ENCODE peak calls at places on chromosomes 7 and 10, in five cellular contexts. S is fibroblast of the aortic adventitia, T is AG10803, W is GM10248, Q is left lung. Z is an unnamed sample.

GRCh38 chr10:6204341-6205191 is 1.8 kb downstream of the PFKFB3 start:
- DNase-seq in S (peak; percentile 86), T (peak; percentile 79), W (no peak), Q (peak; percentile 88), Z (peak; percentile 73)

GRCh38 chr10:83871486-83872081 is 267.7 kb upstream of the GHITM start:
- DNase-seq in S (peak; percentile 40), T (peak; percentile 51), W (peak; percentile 71), Q (peak; percentile 82), Z (peak; percentile 42)

GRCh38 chr7:92872701-92873100 is 36.3 kb upstream of the CDK6 start:
- DNase-seq in S (peak; percentile 58), T (peak; percentile 48), W (no peak), Q (no peak), Z (no peak)

GRCh38 chr7:41268874-41269273 is 434.0 kb downstream of the INHBA start:
- DNase-seq in S (no peak), T (no peak), W (no peak), Q (no peak), Z (no peak)

GRCh38 chr10:103763374-103764202 is 91.8 kb downstream of the SH3PXD2A start:
- DNase-seq in S (peak; percentile 31), T (no peak), W (no peak), Q (no peak), Z (no peak)

GRCh38 chr10:129626309-129626708 is 159.3 kb downstream of the MGMT start:
- DNase-seq in S (no peak), T (no peak), W (no peak), Q (no peak), Z (no peak)

GRCh38 chr10:131636841-131637724 is 263.7 kb upstream of the PPP2R2D start:
- DNase-seq in S (no peak), T (no peak), W (no peak), Q (no peak), Z (no peak)

GRCh38 chr10:93695720-93696119 is 6.7 kb downstream of the FRA10AC1 start:
- DNase-seq in S (no peak), T (no peak), W (no peak), Q (no peak), Z (no peak)

GRCh38 chr10:46516660-46517416 is 39.6 kb downstream of the GPRIN2 start:
- DNase-seq in S (peak; percentile 94), T (peak; percentile 92), W (no peak), Q (no peak), Z (peak; percentile 96)

GRCh38 chr7:38881015-38881414 is 28.0 kb downstream of the VPS41 start:
- DNase-seq in S (no peak), T (no peak), W (no peak), Q (no peak), Z (no peak)
- TF ChIP-seq CTCF in S (no peak), T (no peak), W (no peak), Q (no peak), Z (no peak)

GRCh38 chr10:8477300-8477699 is 422.8 kb downstream of the GATA3 start:
- DNase-seq in S (no peak), T (no peak), W (no peak), Q (no peak), Z (no peak)

GRCh38 chr10:8468477-8468876 is 414.0 kb downstream of the GATA3 start:
- DNase-seq in S (no peak), T (no peak), W (no peak), Q (no peak), Z (no peak)

GRCh38 chr10:8473205-8473604 is 418.7 kb downstream of the GATA3 start:
- DNase-seq in S (peak; percentile 28), T (no peak), W (no peak), Q (no peak), Z (no peak)
- TF ChIP-seq CTCF in S (no peak), T (no peak), W (peak; percentile 17), Q (no peak), Z (no peak)

GRCh38 chr10:71481746-71482410 is 85.2 kb downstream of the CDH23 start:
- DNase-seq in S (no peak), T (no peak), W (no peak), Q (no peak), Z (no peak)

GRCh38 chr10:71482620-71483019 is 85.9 kb downstream of the CDH23 start:
- DNase-seq in S (no peak), T (no peak), W (no peak), Q (no peak), Z (no peak)

GRCh38 chr10:71478966-71479365 is 82.2 kb downstream of the CDH23 start:
- DNase-seq in S (no peak), T (no peak), W (no peak), Q (no peak), Z (no peak)

GRCh38 chr10:71479831-71480230 is 83.1 kb downstream of the CDH23 start:
- DNase-seq in S (no peak), T (no peak), W (no peak), Q (no peak), Z (no peak)

DNA sequence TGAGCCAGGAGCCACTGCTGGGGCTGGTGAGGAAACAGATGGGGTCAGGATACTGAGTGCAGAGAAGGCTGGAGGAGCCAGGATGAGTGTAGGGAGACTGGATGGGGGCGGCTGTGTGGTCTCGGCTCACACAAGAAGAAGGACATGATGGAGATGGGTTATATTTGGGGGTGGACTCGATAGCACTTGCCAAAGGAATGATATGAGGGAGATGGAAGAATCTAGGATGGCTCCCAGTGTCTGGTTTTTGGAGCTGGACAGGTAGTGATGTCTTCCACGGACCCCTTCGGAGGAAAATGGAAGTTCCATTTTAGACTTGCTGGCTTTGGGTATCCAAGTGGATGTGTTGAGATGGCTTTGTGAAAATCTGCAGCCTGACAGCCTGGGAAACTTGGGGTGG is 83.9 kb downstream of the CDH23 start:
- DNase-seq in S (no peak), T (no peak), W (no peak), Q (no peak), Z (no peak)
- TF ChIP-seq CTCF in S (no peak), T (no peak), W (no peak), Q (no peak), Z (no peak)

DNA sequence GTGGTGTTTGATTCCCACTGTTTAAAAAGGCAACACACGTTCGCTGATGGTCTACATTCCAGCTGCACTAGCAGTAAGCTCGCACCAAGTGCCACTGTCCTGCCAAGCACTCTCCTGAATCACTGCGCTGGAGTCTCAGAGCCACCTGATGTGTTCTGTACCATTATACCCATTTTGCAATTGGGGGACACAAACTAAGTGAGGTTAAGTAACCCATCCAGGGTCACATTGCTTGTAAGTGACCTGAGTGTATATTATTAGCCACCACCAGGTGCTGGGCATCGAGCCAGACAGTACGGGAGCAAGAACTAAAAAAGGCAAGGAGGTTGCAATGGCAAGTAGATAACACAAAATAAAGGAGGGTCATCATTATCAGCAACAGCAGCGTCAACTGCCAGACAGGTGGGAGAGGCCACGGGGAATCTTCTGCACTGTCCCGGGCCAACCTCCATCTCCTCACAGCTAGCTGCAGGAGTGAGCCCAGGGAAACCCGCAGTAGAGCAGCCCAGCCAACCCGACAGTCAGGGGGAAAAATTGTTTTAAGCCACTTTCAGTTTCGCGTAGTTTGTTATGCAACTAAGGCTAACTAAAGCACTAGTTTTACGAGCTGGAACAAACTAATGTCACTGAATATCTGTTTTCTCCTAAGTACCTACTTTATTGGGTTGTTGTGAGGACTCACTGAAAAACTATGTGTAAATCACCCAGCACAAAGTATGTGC is 712 bp upstream of the CPVL start:
- DNase-seq in S (peak; percentile 10), T (no peak), W (no peak), Q (no peak), Z (peak; percentile 10)
- TF ChIP-seq CTCF in S (no peak), T (no peak), W (no peak), Q (no peak), Z (no peak)

GRCh38 chr10:76433161-76434005 is 1002.0 kb downstream of the LRMDA start:
- DNase-seq in S (no peak), T (no peak), W (no peak), Q (no peak), Z (no peak)

GRCh38 chr10:76437011-76437410 is 1005.6 kb downstream of the LRMDA start:
- DNase-seq in S (peak; percentile 86), T (no peak), W (no peak), Q (no peak), Z (no peak)

GRCh38 chr10:76436367-76436766 is 1004.9 kb downstream of the LRMDA start:
- DNase-seq in S (no peak), T (no peak), W (no peak), Q (no peak), Z (no peak)

GRCh38 chr10:76432274-76433012 is 1001.0 kb downstream of the LRMDA start:
- DNase-seq in S (peak; percentile 95), T (peak; percentile 91), W (no peak), Q (no peak), Z (peak; percentile 65)

DNA sequence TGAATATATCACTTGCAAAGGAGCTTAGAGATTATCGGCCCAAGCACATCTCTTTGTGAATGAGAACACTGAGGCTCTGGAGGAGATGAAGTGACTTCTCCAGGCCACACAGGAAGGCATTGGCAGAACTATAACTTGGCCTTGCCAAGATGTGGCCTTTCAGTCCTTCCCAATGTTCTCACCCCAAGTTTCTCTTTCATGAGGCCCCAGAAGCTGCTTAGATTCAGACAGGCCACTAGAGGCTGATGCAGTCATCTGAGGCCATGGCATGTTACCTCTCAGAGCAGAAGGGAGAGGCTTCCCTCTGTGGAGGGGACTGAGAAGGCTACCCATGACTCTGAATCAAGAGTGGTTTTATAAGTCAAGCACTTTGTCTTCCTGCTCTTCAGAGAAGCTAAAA is 1003.7 kb downstream of the LRMDA start:
- DNase-seq in S (no peak), T (no peak), W (no peak), Q (no peak), Z (no peak)
- TF ChIP-seq CTCF in S (no peak), T (peak; percentile 24), W (no peak), Q (no peak), Z (peak; percentile 24)

DNA sequence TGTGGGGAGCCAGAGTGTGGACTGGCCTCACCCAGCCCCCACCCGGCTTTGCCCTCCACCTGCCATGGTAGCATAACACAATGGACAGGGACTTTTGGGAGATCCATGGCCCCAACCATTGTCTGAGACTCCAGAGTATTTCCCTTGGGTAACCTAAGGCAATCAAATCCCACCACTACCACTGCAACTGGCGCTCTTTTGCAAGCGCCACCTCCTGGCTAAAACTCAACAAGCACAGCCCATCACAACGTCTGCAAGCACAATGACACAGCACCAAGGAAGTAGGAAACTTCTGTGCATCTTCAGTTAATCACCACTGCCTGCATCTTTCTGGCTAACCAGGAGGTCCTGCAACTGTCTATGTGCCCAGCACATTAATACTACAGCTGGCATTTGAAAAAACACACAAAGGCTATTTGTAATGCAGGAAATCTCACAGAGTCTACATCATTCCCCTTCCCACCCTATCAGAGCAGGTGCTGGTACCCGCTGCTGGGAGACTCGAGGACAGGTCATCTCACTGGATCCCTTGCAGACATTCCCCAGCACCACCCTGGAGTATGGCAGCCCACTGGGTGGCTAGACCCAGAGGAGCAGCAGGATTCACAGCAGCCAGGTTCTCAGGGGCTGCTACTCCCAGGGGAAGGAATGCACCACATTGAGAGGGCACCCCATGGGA is 27.7 kb downstream of the ANKRD26 start:
- DNase-seq in S (no peak), T (no peak), W (no peak), Q (no peak), Z (no peak)
- TF ChIP-seq CTCF in S (no peak), T (no peak), W (no peak), Q (no peak), Z (peak; percentile 21)

GRCh38 chr10:3068201-3068967 is 1.0 kb downstream of the PFKP start:
- DNase-seq in S (peak; percentile 68), T (peak; percentile 63), W (peak; percentile 70), Q (peak; percentile 89), Z (peak; percentile 45)
- TF ChIP-seq CTCF in S (peak; percentile 58), T (peak; percentile 41), W (no peak), Q (peak; percentile 11), Z (peak; percentile 45)